ENCODE peak calls at places on chromosomes 2 and 18, in four cellular contexts. One of them, this sample, is unnamed.

GRCh38 chr2:127083819-127084503 is 23.0 kb downstream of the BIN1 start:
- DNase-seq in substantia nigra: no peak
- DNase-seq in Ammon's horn: peak; percentile 83
- DNase-seq in neural crest cell: no peak
- DNase-seq in this sample: no peak

GRCh38 chr2:84631985-84632384 is 115.7 kb downstream of the DNAH6 start:
- DNase-seq in substantia nigra: no peak
- DNase-seq in Ammon's horn: no peak
- DNase-seq in neural crest cell: no peak
- DNase-seq in this sample: no peak

GRCh38 chr2:145597809-145598208 is 1077.9 kb upstream of the ZEB2 start:
- DNase-seq in substantia nigra: no peak
- DNase-seq in Ammon's horn: no peak
- DNase-seq in neural crest cell: no peak
- DNase-seq in this sample: no peak

GRCh38 chr2:117714110-117714509 is 100.4 kb upstream of the DDX18 start:
- DNase-seq in substantia nigra: no peak
- DNase-seq in Ammon's horn: peak; percentile 14
- DNase-seq in neural crest cell: no peak
- DNase-seq in this sample: no peak

GRCh38 chr2:147679664-147680502 is 164.9 kb upstream of the ACVR2A start:
- DNase-seq in substantia nigra: no peak
- DNase-seq in Ammon's horn: no peak
- DNase-seq in neural crest cell: no peak
- DNase-seq in this sample: no peak

GRCh38 chr18:50571606-50572005 is 11.7 kb downstream of the MAPK4 start:
- DNase-seq in substantia nigra: no peak
- DNase-seq in Ammon's horn: no peak
- DNase-seq in neural crest cell: no peak
- DNase-seq in this sample: no peak

GRCh38 chr2:74424139-74424992 is 2.8 kb downstream of the WDR54 start:
- DNase-seq in substantia nigra: no peak
- DNase-seq in Ammon's horn: no peak
- DNase-seq in neural crest cell: no peak
- DNase-seq in this sample: no peak

GRCh38 chr18:58303363-58303762 is 259.3 kb downstream of the NEDD4L start:
- DNase-seq in substantia nigra: no peak
- DNase-seq in Ammon's horn: no peak
- DNase-seq in neural crest cell: no peak
- DNase-seq in this sample: no peak

GRCh38 chr2:240926516-240927389 is 20.6 kb downstream of the CROCC2 start:
- DNase-seq in substantia nigra: no peak
- DNase-seq in Ammon's horn: no peak
- DNase-seq in neural crest cell: no peak
- DNase-seq in this sample: no peak

GRCh38 chr2:19653336-19653908 is 248.4 kb downstream of the TTC32 start:
- DNase-seq in substantia nigra: no peak
- DNase-seq in Ammon's horn: no peak
- DNase-seq in neural crest cell: no peak
- DNase-seq in this sample: no peak

GRCh38 chr2:134160793-134161504 is 92.9 kb upstream of the MGAT5 start:
- DNase-seq in substantia nigra: no peak
- DNase-seq in Ammon's horn: no peak
- DNase-seq in neural crest cell: no peak
- DNase-seq in this sample: no peak

GRCh38 chr2:21367421-21367820 is 243.7 kb downstream of the TDRD15 start:
- DNase-seq in substantia nigra: no peak
- DNase-seq in Ammon's horn: no peak
- DNase-seq in neural crest cell: no peak
- DNase-seq in this sample: no peak

GRCh38 chr2:1081411-1082225 is 131.0 kb downstream of the SNTG2 start:
- DNase-seq in substantia nigra: no peak
- DNase-seq in Ammon's horn: no peak
- DNase-seq in neural crest cell: no peak
- DNase-seq in this sample: no peak

GRCh38 chr2:230932556-230933511 is 7.8 kb upstream of the GPR55 start:
- DNase-seq in substantia nigra: no peak
- DNase-seq in Ammon's horn: no peak
- DNase-seq in neural crest cell: no peak
- DNase-seq in this sample: no peak

GRCh38 chr18:5787936-5788335 is 107.4 kb downstream of the TMEM200C start:
- DNase-seq in substantia nigra: no peak
- DNase-seq in Ammon's horn: no peak
- DNase-seq in neural crest cell: no peak
- DNase-seq in this sample: no peak

GRCh38 chr2:5834491-5834890 is 142.3 kb downstream of the SOX11 start:
- DNase-seq in substantia nigra: no peak
- DNase-seq in Ammon's horn: no peak
- DNase-seq in neural crest cell: no peak
- DNase-seq in this sample: no peak

GRCh38 chr2:200584639-200585038 is 1.2 kb upstream of the AOX1 start:
- DNase-seq in substantia nigra: no peak
- DNase-seq in Ammon's horn: no peak
- DNase-seq in neural crest cell: no peak
- DNase-seq in this sample: no peak

GRCh38 chr2:176001281-176001902 is 675 bp downstream of the LNPK start:
- DNase-seq in substantia nigra: peak; percentile 23
- DNase-seq in Ammon's horn: peak; percentile 57
- DNase-seq in neural crest cell: peak; percentile 33
- DNase-seq in this sample: peak; percentile 37

GRCh38 chr2:70870790-70871189 is 35.2 kb upstream of the CD207 start:
- DNase-seq in substantia nigra: no peak
- DNase-seq in Ammon's horn: no peak
- DNase-seq in neural crest cell: no peak
- DNase-seq in this sample: no peak

GRCh38 chr2:145230546-145230945 is 710.6 kb upstream of the ZEB2 start:
- DNase-seq in substantia nigra: no peak
- DNase-seq in Ammon's horn: no peak
- DNase-seq in neural crest cell: no peak
- DNase-seq in this sample: no peak

GRCh38 chr2:100902833-100903405 is 83.0 kb downstream of the NPAS2 start:
- DNase-seq in substantia nigra: no peak
- DNase-seq in Ammon's horn: no peak
- DNase-seq in neural crest cell: no peak
- DNase-seq in this sample: no peak

GRCh38 chr18:53950545-53950944 is 273.9 kb downstream of the MBD2 start:
- DNase-seq in substantia nigra: no peak
- DNase-seq in Ammon's horn: no peak
- DNase-seq in neural crest cell: no peak
- DNase-seq in this sample: no peak

GRCh38 chr2:195561205-195562032 is 95.6 kb upstream of the SLC39A10 start:
- DNase-seq in substantia nigra: no peak
- DNase-seq in Ammon's horn: no peak
- DNase-seq in neural crest cell: no peak
- DNase-seq in this sample: no peak

GRCh38 chr2:97870396-97870843 is 125.3 kb downstream of the TMEM131 start:
- DNase-seq in substantia nigra: no peak
- DNase-seq in Ammon's horn: peak; percentile 22
- DNase-seq in neural crest cell: no peak
- DNase-seq in this sample: no peak